ENCODE peak calls at places on chromosome 21, in seven cellular contexts. V, L, O, U, X, G and B are unnamed samples.

GRCh38 chr21:45972716-45973474 is 8.7 kb upstream of the COL6A1 start:
- DNase-seq in L (no peak), G (no peak), X (peak), O (peak), U (no peak), V (peak), B (no peak)

GRCh38 chr21:46040707-46041106 is 57.2 kb upstream of the COL6A2 start:
- DNase-seq in X (no peak), L (no peak), U (no peak), V (no peak), O (no peak), G (no peak), B (no peak)

GRCh38 chr21:45117314-45117713 is 42.9 kb downstream of the ADARB1 start:
- DNase-seq in X (no peak), L (no peak), V (no peak), O (no peak), U (no peak), G (no peak), B (no peak)

GRCh38 chr21:38910390-38911008 is 104.8 kb downstream of the ETS2 start:
- DNase-seq in L (no peak), U (peak), G (no peak), O (no peak), X (no peak), V (no peak), B (no peak)

GRCh38 chr21:42493109-42494060 is 2.6 kb downstream of the RSPH1 start:
- DNase-seq in X (no peak), U (no peak), L (no peak), V (no peak), O (no peak), G (no peak), B (no peak)

GRCh38 chr21:44823179-44823654 is 5.4 kb upstream of the SUMO3 start:
- DNase-seq in O (no peak), V (no peak), G (no peak), L (no peak), X (no peak), U (no peak), B (no peak)

GRCh38 chr21:45831991-45832740 is 149.4 kb upstream of the COL6A1 start:
- DNase-seq in L (no peak), X (no peak), G (no peak), O (no peak), V (no peak), U (no peak), B (no peak)

GRCh38 chr21:35303085-35303484 is 254.0 kb upstream of the RUNX1 start:
- DNase-seq in X (peak), V (no peak), O (peak), L (no peak), G (no peak), U (peak), B (no peak)

GRCh38 chr21:42962360-42963007 is 11.9 kb upstream of the PKNOX1 start:
- DNase-seq in V (no peak), O (peak), L (no peak), U (no peak), X (no peak), G (no peak), B (no peak)

GRCh38 chr21:45463871-45464270 is 58.9 kb downstream of the COL18A1 start:
- DNase-seq in O (no peak), X (no peak), L (no peak), G (no peak), V (no peak), U (no peak), B (no peak)

GRCh38 chr21:32056791-32057190 is 184.0 kb downstream of the HUNK start:
- DNase-seq in U (no peak), X (no peak), V (no peak), O (no peak), L (no peak), G (no peak), B (no peak)

GRCh38 chr21:46151261-46151988 is 4.0 kb downstream of the FTCD start:
- DNase-seq in O (no peak), V (no peak), L (no peak), U (no peak), G (no peak), X (no peak), B (no peak)

GRCh38 chr21:24868117-24868516 is 739.2 kb downstream of the MRPL39 start:
- DNase-seq in V (no peak), G (no peak), X (no peak), O (no peak), U (no peak), L (no peak), B (no peak)

GRCh38 chr21:37711294-37711844 is 204.9 kb downstream of the KCNJ6 start:
- DNase-seq in G (no peak), O (no peak), U (no peak), X (no peak), L (no peak), V (no peak), B (no peak)

GRCh38 chr21:41596241-41596925 is 88.4 kb upstream of the TMPRSS2 start:
- DNase-seq in U (no peak), G (no peak), V (peak), X (no peak), O (no peak), L (no peak), B (no peak)

GRCh38 chr21:43727571-43728466 is 8.9 kb downstream of the PDXK start:
- DNase-seq in V (peak), G (no peak), U (peak), L (no peak), O (peak), X (peak), B (no peak)